ENCODE peak calls at places on chromosomes 5 and 9, in nine cellular contexts. I is fibroblast of mammary gland; P is activated CD4-positive, alpha-beta T cell treated with anti-CD3 and anti-CD28 coated beads, Interleukin-2, amount 50 U/mL, for 1 hour; D is neural crest cell; C is T-helper 1 cell; B is NCI-H1694; E is activated CD8-positive, alpha-beta memory T cell treated with anti-CD3 and anti-CD28 coated beads for 48 hours; F is substantia nigra; N is Kasumi-1. L is an unnamed sample.

GRCh38 chr5:6220346-6221088 is 157.8 kb downstream of the MED10 start:
- DNase-seq in P (no peak), F (no peak), D (no peak), E (no peak), I (no peak), N (peak; percentile 24), C (no peak), B (no peak), L (no peak)

GRCh38 chr9:121945849-121946248 is 147.3 kb downstream of the TTLL11 start:
- DNase-seq in I (peak; percentile 43), C (no peak), N (no peak), E (no peak), B (no peak), P (no peak), F (no peak), D (no peak), L (no peak)

GRCh38 chr5:15715966-15716365 is 216.0 kb downstream of the FBXL7 start:
- DNase-seq in E (no peak), P (no peak), C (no peak), N (no peak), D (no peak), B (no peak), F (no peak), I (no peak), L (no peak)

GRCh38 chr5:39699164-39699563 is 274.4 kb upstream of the DAB2 start:
- DNase-seq in C (no peak), P (no peak), I (no peak), N (no peak), B (no peak), F (no peak), D (no peak), E (no peak), L (no peak)

GRCh38 chr5:102312586-102312985 is 16.5 kb upstream of the SLCO4C1 start:
- DNase-seq in F (no peak), D (no peak), E (no peak), B (no peak), I (peak; percentile 80), N (no peak), P (no peak), C (no peak), L (no peak)

GRCh38 chr9:95927288-95928004 is 52.0 kb downstream of the ERCC6L2 start:
- DNase-seq in E (no peak), N (no peak), C (no peak), B (no peak), I (no peak), F (no peak), P (no peak), D (no peak), L (no peak)

GRCh38 chr9:18357321-18357720 is 116.6 kb upstream of the ADAMTSL1 start:
- DNase-seq in P (no peak), N (no peak), E (no peak), F (no peak), I (no peak), C (no peak), D (no peak), B (no peak), L (no peak)

GRCh38 chr5:9776525-9776924 is 146.4 kb upstream of the TAS2R1 start:
- DNase-seq in N (no peak), E (no peak), P (no peak), C (no peak), I (no peak), B (no peak), F (no peak), D (no peak), L (no peak)

GRCh38 chr5:143569722-143570567 is 166.5 kb upstream of the NR3C1 start:
- DNase-seq in C (no peak), D (no peak), N (no peak), B (no peak), F (no peak), I (peak; percentile 16), E (no peak), P (no peak), L (no peak)

GRCh38 chr5:78377056-78377717 is 16.8 kb downstream of the SCAMP1 start:
- DNase-seq in D (no peak), N (no peak), C (peak; percentile 14), I (peak; percentile 73), E (no peak), P (no peak), F (no peak), B (no peak), L (no peak)

GRCh38 chr5:38022621-38023020 is 182.8 kb upstream of the GDNF start:
- DNase-seq in E (no peak), B (no peak), I (no peak), P (no peak), C (no peak), N (no peak), F (no peak), D (no peak), L (no peak)

GRCh38 chr5:18252559-18252958 is 618.3 kb downstream of the TAF11L14 start:
- DNase-seq in I (no peak), N (no peak), E (no peak), C (no peak), B (no peak), D (no peak), F (no peak), P (no peak), L (no peak)

GRCh38 chr9:92228628-92229027 is 64.9 kb downstream of the IARS1 start:
- DNase-seq in N (no peak), C (no peak), F (no peak), E (no peak), I (no peak), D (no peak), P (no peak), B (no peak), L (no peak)

GRCh38 chr5:78964889-78965288 is 20.2 kb downstream of the ARSB start:
- DNase-seq in I (peak; percentile 78), N (peak; percentile 71), B (peak; percentile 35), D (no peak), F (no peak), C (no peak), E (no peak), P (no peak), L (no peak)

GRCh38 chr9:110538621-110539020 is 40.9 kb downstream of the SVEP1 start:
- DNase-seq in E (no peak), P (no peak), N (no peak), B (no peak), D (no peak), I (peak; percentile 31), F (no peak), C (no peak), L (no peak)

GRCh38 chr5:106843812-106844416 is 826.8 kb downstream of the EFNA5 start:
- DNase-seq in E (no peak), F (no peak), B (no peak), D (no peak), N (peak; percentile 11), P (no peak), C (no peak), I (peak; percentile 5), L (no peak)

GRCh38 chr5:180343110-180343845 is 9.9 kb downstream of the GFPT2 start:
- DNase-seq in D (no peak), N (no peak), E (no peak), B (no peak), I (peak; percentile 96), C (no peak), F (no peak), P (no peak), L (peak; percentile 47)

GRCh38 chr9:128001411-128002298 is 20.9 kb upstream of the EEIG1 start:
- DNase-seq in B (no peak), E (no peak), P (no peak), I (peak; percentile 77), N (no peak), C (no peak), D (no peak), F (no peak), L (peak; percentile 51)

GRCh38 chr9:33165263-33166151 is 1.6 kb downstream of the B4GALT1 start:
- DNase-seq in D (no peak), N (no peak), I (peak; percentile 98), P (peak; percentile 11), C (peak; percentile 79), F (no peak), B (no peak), E (no peak), L (peak; percentile 80)

GRCh38 chr5:147481376-147481775 is 28.5 kb downstream of the DPYSL3 start:
- DNase-seq in F (no peak), C (no peak), B (no peak), N (no peak), E (no peak), D (no peak), I (peak; percentile 94), P (no peak), L (no peak)

GRCh38 chr9:129748249-129748648 is 4.6 kb downstream of the PTGES start:
- DNase-seq in N (no peak), E (no peak), B (no peak), D (no peak), C (no peak), P (no peak), I (peak; percentile 88), F (no peak), L (no peak)

GRCh38 chr9:23502004-23502403 is 324.0 kb downstream of the ELAVL2 start:
- DNase-seq in C (no peak), E (no peak), N (no peak), P (no peak), I (no peak), D (no peak), B (no peak), F (no peak), L (no peak)

GRCh38 chr5:54883374-54884194 is 101.8 kb downstream of the ESM1 start:
- DNase-seq in F (no peak), D (peak; percentile 33), P (no peak), E (no peak), B (no peak), N (peak; percentile 5), I (peak; percentile 40), C (no peak), L (peak; percentile 64)

GRCh38 chr9:78280982-78281668 is 15.8 kb upstream of the PSAT1 start:
- DNase-seq in C (no peak), B (no peak), D (no peak), E (no peak), P (no peak), I (peak; percentile 80), N (peak; percentile 12), F (no peak), L (peak; percentile 82)

GRCh38 chr5:176700239-176700847 is 53.1 kb downstream of the TSPAN17 start:
- DNase-seq in F (peak; percentile 28), D (peak; percentile 16), C (no peak), P (no peak), I (no peak), E (no peak), N (no peak), B (peak; percentile 58), L (no peak)

GRCh38 chr5:177432143-177432904 is 5.8 kb downstream of the GRK6 start:
- DNase-seq in F (no peak), P (no peak), I (no peak), N (no peak), C (no peak), B (no peak), E (no peak), D (no peak), L (no peak)

GRCh38 chr9:107541523-107541922 is 52.0 kb upstream of the KLF4 start:
- DNase-seq in D (no peak), F (no peak), C (no peak), P (no peak), N (no peak), E (no peak), B (no peak), I (no peak), L (no peak)

GRCh38 chr5:117454716-117455212 is 880.1 kb upstream of the SEMA6A start:
- DNase-seq in D (no peak), F (no peak), N (peak; percentile 23), E (peak; percentile 5), I (peak; percentile 18), B (no peak), P (peak; percentile 29), C (peak; percentile 34), L (peak; percentile 22)

GRCh38 chr5:68911840-68912690 is 181.7 kb upstream of the SLC30A5 start:
- DNase-seq in N (no peak), F (no peak), C (no peak), B (no peak), D (no peak), I (peak; percentile 82), E (no peak), P (no peak), L (no peak)

GRCh38 chr9:31412081-31412480 is 972.4 kb upstream of the ACO1 start:
- DNase-seq in B (no peak), F (no peak), N (no peak), D (no peak), P (no peak), I (no peak), E (no peak), C (no peak), L (no peak)

GRCh38 chr5:134018154-134018985 is 13.6 kb upstream of the VDAC1 start:
- DNase-seq in C (no peak), E (no peak), B (no peak), I (peak; percentile 12), F (no peak), P (no peak), N (no peak), D (no peak), L (no peak)

L was measured in uterus.